ENCODE peak calls at places on chromosomes 6 and 20, in five cellular contexts. One of them, this sample, is unnamed.

GRCh38 chr6:93516441-93516840 is 97.1 kb upstream of the EPHA7 start:
- DNase-seq in heart right ventricle: no peak
- DNase-seq in NCI-H460: no peak
- DNase-seq in HepG2: no peak
- DNase-seq in naive thymus-derived CD8-positive, alpha-beta T cell: no peak
- DNase-seq in this sample: no peak

GRCh38 chr6:46985943-46986342 is 56.2 kb downstream of the ADGRF1 start:
- DNase-seq in naive thymus-derived CD8-positive, alpha-beta T cell: no peak
- DNase-seq in heart right ventricle: no peak
- DNase-seq in NCI-H460: no peak
- DNase-seq in HepG2: no peak
- DNase-seq in this sample: no peak

GRCh38 chr20:52150440-52151258 is 40.9 kb downstream of the ZFP64 start:
- DNase-seq in HepG2: peak
- DNase-seq in NCI-H460: peak
- DNase-seq in naive thymus-derived CD8-positive, alpha-beta T cell: no peak
- DNase-seq in heart right ventricle: no peak
- DNase-seq in this sample: no peak

GRCh38 chr6:11779308-11780096 is 899 bp upstream of the ADTRP start:
- DNase-seq in naive thymus-derived CD8-positive, alpha-beta T cell: no peak
- DNase-seq in HepG2: no peak
- DNase-seq in heart right ventricle: no peak
- DNase-seq in NCI-H460: no peak
- DNase-seq in this sample: no peak

GRCh38 chr6:104704191-104704590 is 155.5 kb downstream of the HACE1 start:
- DNase-seq in NCI-H460: no peak
- DNase-seq in HepG2: no peak
- DNase-seq in heart right ventricle: no peak
- DNase-seq in naive thymus-derived CD8-positive, alpha-beta T cell: no peak
- DNase-seq in this sample: no peak

GRCh38 chr20:57425150-57426013 is 34.2 kb downstream of the RBM38 start:
- DNase-seq in NCI-H460: no peak
- DNase-seq in naive thymus-derived CD8-positive, alpha-beta T cell: no peak
- DNase-seq in heart right ventricle: no peak
- DNase-seq in HepG2: no peak
- DNase-seq in this sample: no peak

GRCh38 chr6:69985180-69985579 is 118.8 kb downstream of the COL19A1 start:
- DNase-seq in naive thymus-derived CD8-positive, alpha-beta T cell: no peak
- DNase-seq in NCI-H460: no peak
- DNase-seq in HepG2: no peak
- DNase-seq in heart right ventricle: no peak
- DNase-seq in this sample: no peak

GRCh38 chr20:2752631-2753455 is 47.6 kb downstream of the CPXM1 start:
- DNase-seq in naive thymus-derived CD8-positive, alpha-beta T cell: peak
- DNase-seq in heart right ventricle: no peak
- DNase-seq in NCI-H460: peak
- DNase-seq in HepG2: peak
- DNase-seq in this sample: peak

GRCh38 chr6:74044417-74045096 is 348.6 kb downstream of the CD109 start:
- DNase-seq in NCI-H460: no peak
- DNase-seq in naive thymus-derived CD8-positive, alpha-beta T cell: no peak
- DNase-seq in heart right ventricle: no peak
- DNase-seq in HepG2: no peak
- DNase-seq in this sample: no peak

GRCh38 chr6:148959008-148959407 is 212.2 kb downstream of the UST start:
- DNase-seq in heart right ventricle: no peak
- DNase-seq in naive thymus-derived CD8-positive, alpha-beta T cell: no peak
- DNase-seq in HepG2: no peak
- DNase-seq in NCI-H460: no peak
- DNase-seq in this sample: no peak

GRCh38 chr6:111872521-111873177 is 603 bp downstream of the FYN start:
- DNase-seq in naive thymus-derived CD8-positive, alpha-beta T cell: peak
- DNase-seq in HepG2: no peak
- DNase-seq in NCI-H460: no peak
- DNase-seq in heart right ventricle: peak
- DNase-seq in this sample: peak

GRCh38 chr20:63320616-63321147 is 27.7 kb downstream of the COL20A1 start:
- DNase-seq in heart right ventricle: peak
- DNase-seq in naive thymus-derived CD8-positive, alpha-beta T cell: no peak
- DNase-seq in HepG2: no peak
- DNase-seq in NCI-H460: no peak
- DNase-seq in this sample: peak

GRCh38 chr20:55174635-55175034 is 699.2 kb downstream of the DOK5 start:
- DNase-seq in HepG2: no peak
- DNase-seq in heart right ventricle: no peak
- DNase-seq in naive thymus-derived CD8-positive, alpha-beta T cell: no peak
- DNase-seq in NCI-H460: no peak
- DNase-seq in this sample: no peak

GRCh38 chr6:138493413-138493812 is 5.9 kb downstream of the NHSL1 start:
- DNase-seq in naive thymus-derived CD8-positive, alpha-beta T cell: no peak
- DNase-seq in NCI-H460: no peak
- DNase-seq in heart right ventricle: no peak
- DNase-seq in HepG2: no peak
- DNase-seq in this sample: no peak

GRCh38 chr6:117918454-117918853 is 11.4 kb downstream of the SLC35F1 start:
- DNase-seq in naive thymus-derived CD8-positive, alpha-beta T cell: no peak
- DNase-seq in NCI-H460: no peak
- DNase-seq in HepG2: no peak
- DNase-seq in heart right ventricle: no peak
- DNase-seq in this sample: no peak

GRCh38 chr20:5919634-5920544 is 30.4 kb downstream of the TRMT6 start:
- DNase-seq in heart right ventricle: no peak
- DNase-seq in naive thymus-derived CD8-positive, alpha-beta T cell: no peak
- DNase-seq in NCI-H460: no peak
- DNase-seq in HepG2: no peak
- DNase-seq in this sample: no peak

GRCh38 chr6:144362042-144363018 is 77.2 kb downstream of the UTRN start:
- DNase-seq in heart right ventricle: no peak
- DNase-seq in HepG2: peak
- DNase-seq in NCI-H460: no peak
- DNase-seq in naive thymus-derived CD8-positive, alpha-beta T cell: no peak
- DNase-seq in this sample: no peak

GRCh38 chr6:111486921-111487320 is 3.9 kb upstream of the REV3L start:
- DNase-seq in NCI-H460: no peak
- DNase-seq in HepG2: no peak
- DNase-seq in naive thymus-derived CD8-positive, alpha-beta T cell: no peak
- DNase-seq in heart right ventricle: no peak
- DNase-seq in this sample: no peak

This sample was measured in heart left ventricle.